ENCODE peak calls at places on chromosome 13, in seven cellular contexts. W is AG09319, H is GM23248, O is IMR-90, L is NCI-H1092, E is HT-29, G is RPMI7951. F is an unnamed sample.

GRCh38 chr13:44259045-44260042 is 114.3 kb upstream of the SERP2 start:
- DNase-seq in W (no peak), H (peak), O (peak), L (no peak), E (no peak), G (peak), F (peak)

GRCh38 chr13:39767791-39768564 is 112.5 kb downstream of the COG6 start:
- DNase-seq in W (no peak), H (no peak), O (no peak), L (peak), E (peak), G (no peak), F (no peak)

GRCh38 chr13:109569938-109570711 is 216.3 kb downstream of the IRS2 start:
- DNase-seq in W (no peak), H (no peak), O (no peak), L (no peak), E (no peak), G (no peak), F (peak)

GRCh38 chr13:94210826-94211225 is 268.7 kb downstream of the DCT start:
- DNase-seq in W (no peak), H (no peak), O (no peak), L (no peak), E (no peak), G (no peak), F (no peak)

GRCh38 chr13:110280996-110281688 is 25.8 kb downstream of the COL4A1 start:
- DNase-seq in W (no peak), H (no peak), O (no peak), L (no peak), E (no peak), G (no peak), F (no peak)

GRCh38 chr13:83498486-83499190 is 383.6 kb downstream of the SLITRK1 start:
- DNase-seq in W (peak), H (peak), O (peak), L (no peak), E (peak), G (no peak), F (no peak)

GRCh38 chr13:23979361-23980159 is 82.3 kb upstream of the C1QTNF9B start:
- DNase-seq in W (peak), H (peak), O (peak), L (no peak), E (peak), G (peak), F (peak)

GRCh38 chr13:37476874-37477273 is 121.7 kb downstream of the POSTN start:
- DNase-seq in W (no peak), H (peak), O (peak), L (no peak), E (no peak), G (peak), F (no peak)

GRCh38 chr13:35727881-35728280 is 251.4 kb upstream of the MAB21L1 start:
- DNase-seq in W (no peak), H (no peak), O (no peak), L (no peak), E (no peak), G (no peak), F (no peak)

GRCh38 chr13:107124129-107124718 is 556.3 kb upstream of the ARGLU1 start:
- DNase-seq in W (no peak), H (peak), O (peak), L (peak), E (peak), G (peak), F (no peak)

GRCh38 chr13:90623318-90624011 is 724.0 kb upstream of the MIR17HG start:
- DNase-seq in W (no peak), H (no peak), O (no peak), L (no peak), E (no peak), G (no peak), F (no peak)

GRCh38 chr13:110311721-110312668 is 4.9 kb downstream of the COL4A2 start:
- DNase-seq in W (no peak), H (no peak), O (no peak), L (no peak), E (no peak), G (no peak), F (no peak)

GRCh38 chr13:28819748-28820098 is 416 bp upstream of the MTUS2 start:
- DNase-seq in W (no peak), H (peak), O (peak), L (peak), E (peak), G (no peak), F (peak)